ENCODE peak calls at places on chromosomes 5 and 9, in five cellular contexts. S is cardiac fibroblast; T is stimulated activated naive CD8-positive, alpha-beta T cell treated with anti-CD3 and anti-CD28 coated beads, Interleukin-15, Interleukin-2, amounts not matched to agents 100 U/mL and 50 U/mL, for 24 hours; A is stimulated activated CD4-positive, alpha-beta T cell treated with anti-CD3 and anti-CD28 coated beads, Interleukin-4, amount 100 ng/mL, for 48 hours; I is DMS 273 treated with DMSO at 0.1 percent for 48 hours. V is an unnamed sample.
A peak's percentile ranks its signal among the peaks of the same experiment; 100 is the strongest.

GRCh38 chr9:78973906-78974305 is 597.9 kb upstream of the TLE4 start:
- DNase-seq in T (no peak), I (no peak), S (peak; percentile 34), A (no peak), V (no peak)

GRCh38 chr5:122073023-122073422 is 5.0 kb downstream of the LOX start:
- DNase-seq in I (no peak), S (no peak), T (no peak), A (no peak), V (no peak)

GRCh38 chr9:40925149-40925548 is 203.3 kb downstream of the FOXD4L6 start:
- DNase-seq in S (no peak), I (no peak), A (no peak), T (no peak), V (no peak)

GRCh38 chr5:139695183-139695573 is 47.0 kb downstream of the CXXC5 start:
- DNase-seq in S (no peak), T (no peak), I (no peak), A (no peak), V (no peak)

GRCh38 chr9:69486498-69486897 is 161.5 kb downstream of the ENTREP1 start:
- DNase-seq in S (no peak), A (no peak), I (no peak), T (no peak), V (no peak)

GRCh38 chr5:113538313-113538712 is 24.8 kb downstream of the YTHDC2 start:
- DNase-seq in T (no peak), I (no peak), A (no peak), S (no peak), V (no peak)

GRCh38 chr5:131355972-131356528 is 92.2 kb downstream of the CDC42SE2 start:
- DNase-seq in S (peak; percentile 39), I (no peak), T (no peak), A (no peak), V (no peak)

GRCh38 chr5:1685076-1685475 is 114.6 kb downstream of the MRPL36 start:
- DNase-seq in A (no peak), T (no peak), I (no peak), S (no peak), V (no peak)

GRCh38 chr5:135236187-135236835 is 162.7 kb downstream of the MACROH2A1 start:
- DNase-seq in I (no peak), T (no peak), A (no peak), S (no peak), V (no peak)

GRCh38 chr5:140821375-140822280 is at the start of gene PCDHA5:
- DNase-seq in A (peak; percentile 42), T (peak; percentile 45), S (peak; percentile 37), I (no peak), V (no peak)

GRCh38 chr5:5146530-5147160 is 6.5 kb downstream of the ADAMTS16 start:
- DNase-seq in S (no peak), A (no peak), I (no peak), T (no peak), V (no peak)

GRCh38 chr9:69380301-69380700 is 55.3 kb downstream of the ENTREP1 start:
- DNase-seq in I (no peak), S (no peak), T (no peak), A (no peak), V (no peak)

GRCh38 chr5:143550985-143551630 is 147.6 kb upstream of the NR3C1 start:
- DNase-seq in I (no peak), S (peak; percentile 48), A (no peak), T (no peak), V (no peak)

GRCh38 chr5:154758501-154758900 is 3.3 kb downstream of the LARP1 start:
- DNase-seq in T (no peak), I (no peak), S (no peak), A (no peak), V (no peak)

GRCh38 chr5:76808142-76808691 is 10.6 kb upstream of the F2RL1 start:
- DNase-seq in S (no peak), A (no peak), I (no peak), T (no peak), V (peak; percentile 84)

GRCh38 chr5:88536146-88536545 is 267.5 kb upstream of the TMEM161B start:
- DNase-seq in S (no peak), I (no peak), A (no peak), T (no peak), V (no peak)

GRCh38 chr5:134026521-134027202 is 21.9 kb upstream of the VDAC1 start:
- DNase-seq in T (peak; percentile 48), I (peak; percentile 46), S (peak; percentile 69), A (peak; percentile 35), V (peak; percentile 74)

GRCh38 chr5:157744055-157745011 is 821 bp downstream of the LSM11 start:
- DNase-seq in I (peak; percentile 44), A (no peak), S (no peak), T (peak; percentile 42), V (peak; percentile 24)

GRCh38 chr5:24215114-24215513 is 429.7 kb downstream of the CDH10 start:
- DNase-seq in A (no peak), S (no peak), T (no peak), I (no peak), V (no peak)

GRCh38 chr9:7239708-7240107 is 481.9 kb downstream of the KDM4C start:
- DNase-seq in A (no peak), I (no peak), T (no peak), S (no peak), V (no peak)

GRCh38 chr5:146565764-146566163 is 49.8 kb upstream of the GPR151 start:
- DNase-seq in A (peak; percentile 6), S (peak; percentile 66), I (peak; percentile 30), T (peak; percentile 52), V (peak; percentile 69)